ENCODE peak calls at places on chromosomes 6 and 20, in six cellular contexts. One of them, this sample, is unnamed.

GRCh38 chr20:6162239-6162638 is 39.4 kb upstream of the FERMT1 start:
- DNase-seq in A673: no peak
- DNase-seq in transverse colon: no peak
- DNase-seq in spleen: no peak
- DNase-seq in naive thymus-derived CD4-positive, alpha-beta T cell: no peak
- DNase-seq in PC-3: no peak
- DNase-seq in this sample: no peak

GRCh38 chr6:144957236-144957937 is 672.3 kb downstream of the UTRN start:
- DNase-seq in spleen: no peak
- DNase-seq in naive thymus-derived CD4-positive, alpha-beta T cell: no peak
- DNase-seq in A673: no peak
- DNase-seq in transverse colon: no peak
- DNase-seq in PC-3: peak
- DNase-seq in this sample: no peak

GRCh38 chr6:84652356-84653026 is 111.9 kb downstream of the TBX18 start:
- DNase-seq in PC-3: peak
- DNase-seq in transverse colon: no peak
- DNase-seq in spleen: no peak
- DNase-seq in naive thymus-derived CD4-positive, alpha-beta T cell: no peak
- DNase-seq in A673: peak
- DNase-seq in this sample: no peak

GRCh38 chr20:11502668-11503067 is 415.0 kb upstream of the BTBD3 start:
- DNase-seq in PC-3: no peak
- DNase-seq in spleen: no peak
- DNase-seq in A673: no peak
- DNase-seq in transverse colon: no peak
- DNase-seq in naive thymus-derived CD4-positive, alpha-beta T cell: no peak
- DNase-seq in this sample: no peak

GRCh38 chr6:15549371-15549770 is 113.5 kb downstream of the DTNBP1 start:
- DNase-seq in A673: no peak
- DNase-seq in transverse colon: no peak
- DNase-seq in PC-3: no peak
- DNase-seq in naive thymus-derived CD4-positive, alpha-beta T cell: no peak
- DNase-seq in spleen: no peak
- DNase-seq in this sample: no peak

GRCh38 chr20:25221592-25222460 is 26.1 kb upstream of the PYGB start:
- DNase-seq in PC-3: no peak
- DNase-seq in spleen: no peak
- DNase-seq in A673: no peak
- DNase-seq in naive thymus-derived CD4-positive, alpha-beta T cell: no peak
- DNase-seq in transverse colon: no peak
- DNase-seq in this sample: peak

GRCh38 chr6:127514396-127515227 is 4.5 kb downstream of the MTCL3 start:
- DNase-seq in spleen: peak
- DNase-seq in transverse colon: peak
- DNase-seq in A673: peak
- DNase-seq in PC-3: no peak
- DNase-seq in naive thymus-derived CD4-positive, alpha-beta T cell: peak
- DNase-seq in this sample: peak

GRCh38 chr6:112691289-112691688 is 344.2 kb downstream of the RFPL4B start:
- DNase-seq in PC-3: peak
- DNase-seq in naive thymus-derived CD4-positive, alpha-beta T cell: no peak
- DNase-seq in spleen: no peak
- DNase-seq in transverse colon: no peak
- DNase-seq in A673: peak
- DNase-seq in this sample: no peak

GRCh38 chr20:17236766-17237165 is 9.9 kb downstream of the PCSK2 start:
- DNase-seq in PC-3: no peak
- DNase-seq in A673: no peak
- DNase-seq in transverse colon: no peak
- DNase-seq in naive thymus-derived CD4-positive, alpha-beta T cell: no peak
- DNase-seq in spleen: no peak
- DNase-seq in this sample: no peak

GRCh38 chr20:24773751-24774201 is 175.3 kb upstream of the CST7 start:
- DNase-seq in transverse colon: no peak
- DNase-seq in A673: peak
- DNase-seq in naive thymus-derived CD4-positive, alpha-beta T cell: no peak
- DNase-seq in spleen: peak
- DNase-seq in PC-3: peak
- DNase-seq in this sample: peak

GRCh38 chr20:46519678-46520077 is 6.3 kb upstream of the ZNF334 start:
- DNase-seq in spleen: no peak
- DNase-seq in A673: no peak
- DNase-seq in transverse colon: no peak
- DNase-seq in PC-3: no peak
- DNase-seq in naive thymus-derived CD4-positive, alpha-beta T cell: no peak
- DNase-seq in this sample: no peak

GRCh38 chr20:50663095-50663821 is 28.1 kb downstream of the RIPOR3 start:
- DNase-seq in PC-3: peak
- DNase-seq in transverse colon: no peak
- DNase-seq in spleen: no peak
- DNase-seq in A673: no peak
- DNase-seq in naive thymus-derived CD4-positive, alpha-beta T cell: no peak
- DNase-seq in this sample: peak

GRCh38 chr6:124676033-124676432 is 286.2 kb upstream of the RNF217 start:
- DNase-seq in A673: no peak
- DNase-seq in spleen: no peak
- DNase-seq in transverse colon: no peak
- DNase-seq in naive thymus-derived CD4-positive, alpha-beta T cell: no peak
- DNase-seq in PC-3: no peak
- DNase-seq in this sample: no peak

GRCh38 chr6:47235964-47236760 is 73.5 kb downstream of the TNFRSF21 start:
- DNase-seq in A673: no peak
- DNase-seq in spleen: no peak
- DNase-seq in PC-3: no peak
- DNase-seq in transverse colon: peak
- DNase-seq in naive thymus-derived CD4-positive, alpha-beta T cell: no peak
- DNase-seq in this sample: no peak

GRCh38 chr6:112877134-112878100 is 530.3 kb downstream of the RFPL4B start:
- DNase-seq in A673: peak
- DNase-seq in spleen: no peak
- DNase-seq in transverse colon: no peak
- DNase-seq in PC-3: peak
- DNase-seq in naive thymus-derived CD4-positive, alpha-beta T cell: no peak
- DNase-seq in this sample: no peak

GRCh38 chr6:18263561-18264337 is 581 bp downstream of the DEK start:
- DNase-seq in transverse colon: peak
- DNase-seq in naive thymus-derived CD4-positive, alpha-beta T cell: peak
- DNase-seq in PC-3: peak
- DNase-seq in spleen: peak
- DNase-seq in A673: no peak
- DNase-seq in this sample: peak

GRCh38 chr6:136967874-136968752 is 46.0 kb downstream of the SLC35D3 start:
- DNase-seq in A673: peak
- DNase-seq in PC-3: peak
- DNase-seq in transverse colon: peak
- DNase-seq in spleen: peak
- DNase-seq in naive thymus-derived CD4-positive, alpha-beta T cell: no peak
- DNase-seq in this sample: peak

GRCh38 chr6:115882174-115882573 is 178.5 kb downstream of the FRK start:
- DNase-seq in transverse colon: no peak
- DNase-seq in spleen: no peak
- DNase-seq in PC-3: peak
- DNase-seq in naive thymus-derived CD4-positive, alpha-beta T cell: no peak
- DNase-seq in A673: no peak
- DNase-seq in this sample: no peak

GRCh38 chr6:150293423-150294280 is 75.2 kb upstream of the IYD start:
- DNase-seq in naive thymus-derived CD4-positive, alpha-beta T cell: no peak
- DNase-seq in PC-3: peak
- DNase-seq in spleen: no peak
- DNase-seq in A673: peak
- DNase-seq in transverse colon: no peak
- DNase-seq in this sample: no peak

GRCh38 chr6:20564269-20564668 is 30.0 kb downstream of the CDKAL1 start:
- DNase-seq in PC-3: peak
- DNase-seq in transverse colon: no peak
- DNase-seq in spleen: no peak
- DNase-seq in A673: peak
- DNase-seq in naive thymus-derived CD4-positive, alpha-beta T cell: no peak
- DNase-seq in this sample: no peak

GRCh38 chr6:130676077-130676772 is 151.0 kb upstream of the SMLR1 start:
- DNase-seq in transverse colon: peak
- DNase-seq in naive thymus-derived CD4-positive, alpha-beta T cell: no peak
- DNase-seq in A673: peak
- DNase-seq in spleen: no peak
- DNase-seq in PC-3: no peak
- DNase-seq in this sample: peak

DNA sequence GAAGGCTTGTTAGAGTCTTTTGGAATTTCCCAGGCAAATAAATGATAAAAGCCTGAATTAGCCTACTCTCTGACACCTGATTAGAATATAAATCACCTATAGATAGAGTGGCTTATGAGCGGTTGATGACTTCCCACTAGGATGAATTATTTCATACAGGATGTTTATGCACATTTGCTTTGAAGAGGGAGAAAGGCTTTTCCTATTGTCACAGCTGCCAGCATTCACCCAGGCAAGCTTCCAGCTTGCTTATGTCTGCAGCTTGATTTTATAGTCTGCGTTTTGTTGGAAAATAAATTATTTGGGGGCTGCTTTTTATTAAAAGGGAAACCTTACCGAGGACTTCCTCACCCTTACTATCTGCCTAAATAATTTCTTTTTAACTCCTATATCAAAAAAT is 51.3 kb upstream of the EIF2S2 start:
- DNase-seq in naive thymus-derived CD4-positive, alpha-beta T cell: no peak
- DNase-seq in A673: no peak
- DNase-seq in spleen: no peak
- DNase-seq in transverse colon: no peak
- DNase-seq in PC-3: no peak
- DNase-seq in this sample: no peak
- H3K27ac ChIP-seq in naive thymus-derived CD4-positive, alpha-beta T cell: no peak
- H3K27ac ChIP-seq in A673: no peak
- H3K27ac ChIP-seq in spleen: no peak
- H3K27ac ChIP-seq in transverse colon: no peak
- H3K27ac ChIP-seq in PC-3: no peak
- H3K27ac ChIP-seq in this sample: no peak

DNA sequence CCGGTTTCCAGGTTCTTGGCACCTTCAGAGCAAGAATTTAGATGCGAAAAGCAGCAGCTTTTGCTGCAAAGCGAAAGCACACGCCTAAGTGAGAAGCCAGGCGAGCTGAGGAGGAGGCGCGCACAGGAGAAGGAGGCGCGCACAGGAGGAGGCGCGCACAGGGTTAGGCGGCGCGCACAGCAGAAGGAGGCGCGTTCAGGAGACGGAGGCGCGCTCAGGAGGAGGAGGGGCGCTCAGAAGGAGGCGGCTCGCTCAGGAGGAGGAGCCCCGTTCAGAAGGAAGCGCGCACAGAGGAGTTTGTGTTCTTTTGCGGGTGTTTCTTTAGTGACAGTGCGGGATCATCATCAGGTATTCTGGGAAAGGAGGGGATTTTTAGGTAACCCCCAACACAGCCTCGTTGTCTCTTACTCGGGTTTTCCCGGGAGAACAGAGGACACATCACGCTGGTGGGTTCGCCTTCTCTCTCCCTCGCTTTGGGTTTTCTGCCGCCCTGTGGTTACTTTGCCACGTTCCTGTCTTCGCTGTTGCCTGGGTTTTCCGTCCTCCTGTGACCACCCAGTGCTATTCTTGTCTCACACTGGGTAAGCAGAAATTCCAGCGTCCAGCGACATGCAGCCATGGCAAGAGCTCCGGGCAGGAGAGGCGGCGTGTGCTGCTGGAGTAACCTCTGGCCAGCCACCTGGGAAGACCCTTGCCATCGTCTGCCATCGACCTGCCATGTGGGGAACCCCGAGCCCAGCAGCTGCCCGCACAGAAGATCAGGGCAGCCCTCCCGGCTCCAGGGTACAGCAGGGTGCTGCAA is 47.0 kb downstream of the WDR27 start:
- DNase-seq in spleen: peak
- DNase-seq in A673: peak
- DNase-seq in transverse colon: peak
- DNase-seq in PC-3: peak
- DNase-seq in naive thymus-derived CD4-positive, alpha-beta T cell: peak
- DNase-seq in this sample: peak
- H3K27ac ChIP-seq in spleen: peak
- H3K27ac ChIP-seq in A673: peak
- H3K27ac ChIP-seq in transverse colon: peak
- H3K27ac ChIP-seq in PC-3: no peak
- H3K27ac ChIP-seq in naive thymus-derived CD4-positive, alpha-beta T cell: peak
- H3K27ac ChIP-seq in this sample: peak

GRCh38 chr6:87909849-87910248 is 137.8 kb upstream of the SPACA1 start:
- DNase-seq in A673: no peak
- DNase-seq in spleen: no peak
- DNase-seq in naive thymus-derived CD4-positive, alpha-beta T cell: no peak
- DNase-seq in transverse colon: no peak
- DNase-seq in PC-3: peak
- DNase-seq in this sample: no peak
- H3K27ac ChIP-seq in A673: no peak
- H3K27ac ChIP-seq in spleen: no peak
- H3K27ac ChIP-seq in naive thymus-derived CD4-positive, alpha-beta T cell: no peak
- H3K27ac ChIP-seq in transverse colon: no peak
- H3K27ac ChIP-seq in PC-3: no peak
- H3K27ac ChIP-seq in this sample: no peak

GRCh38 chr6:43436577-43437282 is 9.4 kb downstream of the ABCC10 start:
- DNase-seq in spleen: no peak
- DNase-seq in PC-3: peak
- DNase-seq in naive thymus-derived CD4-positive, alpha-beta T cell: no peak
- DNase-seq in transverse colon: no peak
- DNase-seq in A673: no peak
- DNase-seq in this sample: no peak

GRCh38 chr6:43437700-43438099 is 10.4 kb downstream of the ABCC10 start:
- DNase-seq in spleen: no peak
- DNase-seq in naive thymus-derived CD4-positive, alpha-beta T cell: no peak
- DNase-seq in transverse colon: no peak
- DNase-seq in PC-3: no peak
- DNase-seq in A673: no peak
- DNase-seq in this sample: no peak

GRCh38 chr6:43434943-43435342 is 7.6 kb downstream of the ABCC10 start:
- DNase-seq in A673: no peak
- DNase-seq in PC-3: no peak
- DNase-seq in spleen: no peak
- DNase-seq in naive thymus-derived CD4-positive, alpha-beta T cell: no peak
- DNase-seq in transverse colon: no peak
- DNase-seq in this sample: no peak

GRCh38 chr6:43434441-43434840 is 7.1 kb downstream of the ABCC10 start:
- DNase-seq in naive thymus-derived CD4-positive, alpha-beta T cell: no peak
- DNase-seq in transverse colon: no peak
- DNase-seq in A673: no peak
- DNase-seq in PC-3: no peak
- DNase-seq in spleen: no peak
- DNase-seq in this sample: no peak

DNA sequence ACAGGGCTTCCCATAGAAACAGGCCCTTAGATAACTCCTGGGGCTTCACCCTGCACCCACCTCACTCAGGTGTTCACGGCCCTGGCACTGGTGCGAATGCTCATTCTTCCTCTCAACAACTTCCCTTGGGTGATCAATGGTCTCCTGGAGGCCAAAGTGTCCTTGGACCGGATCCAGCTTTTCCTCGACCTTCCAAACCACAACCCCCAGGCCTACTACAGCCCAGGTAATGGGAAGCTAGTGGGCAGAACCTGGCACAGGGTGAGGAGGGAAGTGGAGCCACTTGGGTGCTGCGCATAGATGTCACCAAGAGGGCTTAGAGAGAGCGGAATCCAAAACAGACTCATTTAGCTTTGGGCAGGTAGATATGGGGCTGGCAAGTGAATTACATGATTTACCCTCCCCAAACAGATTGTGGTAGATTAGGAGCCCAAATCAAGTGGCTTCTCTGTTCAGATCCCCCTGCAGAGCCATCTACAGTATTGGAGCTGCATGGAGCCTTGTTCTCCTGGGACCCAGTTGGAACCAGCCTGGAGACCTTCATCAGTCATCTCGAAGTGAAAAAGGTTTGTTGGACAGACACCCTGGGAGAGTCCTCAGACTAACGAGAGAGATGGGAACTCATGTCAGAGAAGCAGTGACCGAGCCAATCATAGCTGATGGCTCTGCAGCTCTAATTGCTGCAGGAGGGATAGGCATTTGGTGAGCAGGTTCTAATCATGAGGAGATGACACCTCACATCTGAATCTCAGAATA is 8.5 kb downstream of the ABCC10 start:
- DNase-seq in PC-3: no peak
- DNase-seq in naive thymus-derived CD4-positive, alpha-beta T cell: no peak
- DNase-seq in spleen: no peak
- DNase-seq in transverse colon: no peak
- DNase-seq in A673: no peak
- DNase-seq in this sample: no peak
- H3K27ac ChIP-seq in PC-3: peak
- H3K27ac ChIP-seq in naive thymus-derived CD4-positive, alpha-beta T cell: no peak
- H3K27ac ChIP-seq in spleen: no peak
- H3K27ac ChIP-seq in transverse colon: peak
- H3K27ac ChIP-seq in A673: no peak
- H3K27ac ChIP-seq in this sample: no peak